ENCODE peak calls at places on chromosomes 4 and X, in seven cellular contexts. N, U, Y, L, M, B and X are unnamed samples.

GRCh38 chr4:44157611-44158277 is 290.9 kb downstream of the KCTD8 start:
- DNase-seq in N (no peak), Y (no peak), U (no peak), M (peak; percentile 71), B (no peak), L (no peak), X (no peak)

GRCh38 chr4:19711871-19712270 is 539.8 kb upstream of the SLIT2 start:
- DNase-seq in L (peak; percentile 63), Y (no peak), N (peak; percentile 44), U (no peak), M (no peak), B (no peak), X (no peak)

GRCh38 chr4:25993564-25994185 is 79.7 kb downstream of the SMIM20 start:
- DNase-seq in Y (no peak), B (no peak), N (no peak), U (no peak), M (peak; percentile 89), L (peak; percentile 83), X (no peak)

GRCh38 chr4:162274354-162274753 is 110.6 kb upstream of the FSTL5 start:
- DNase-seq in N (no peak), L (no peak), U (peak; percentile 57), M (no peak), B (no peak), Y (peak; percentile 20), X (no peak)

GRCh38 chr4:108172780-108173598 is 4.3 kb upstream of the LEF1 start:
- DNase-seq in Y (no peak), M (no peak), N (no peak), U (no peak), B (peak; percentile 19), L (peak; percentile 75), X (peak; percentile 65)

GRCh38 chrX:13059269-13059668 is 14.8 kb upstream of the FAM9C start:
- DNase-seq in Y (no peak), U (no peak), N (no peak), B (no peak), M (no peak), L (no peak), X (no peak)

GRCh38 chrX:19698125-19698524 is 182.8 kb upstream of the MAP3K15 start:
- DNase-seq in N (peak; percentile 59), B (no peak), Y (no peak), L (peak; percentile 77), U (no peak), M (no peak), X (no peak)

GRCh38 chr4:153553820-153554173 is 87.6 kb downstream of the TMEM131L start:
- DNase-seq in M (no peak), U (no peak), Y (no peak), L (peak; percentile 19), B (no peak), N (no peak), X (no peak)

GRCh38 chr4:20264688-20265087 is 13.0 kb downstream of the SLIT2 start:
- DNase-seq in Y (no peak), N (no peak), B (no peak), U (no peak), L (no peak), M (no peak), X (no peak)

GRCh38 chr4:152698012-152698499 is 18.3 kb upstream of the TMEM154 start:
- DNase-seq in Y (no peak), M (no peak), L (no peak), U (no peak), B (no peak), N (no peak), X (no peak)

GRCh38 chr4:4831825-4832224 is 27.6 kb upstream of the MSX1 start:
- DNase-seq in U (no peak), B (no peak), M (no peak), Y (no peak), N (no peak), L (no peak), X (no peak)

GRCh38 chr4:111671756-111672155 is 473.5 kb upstream of the FAM241A start:
- DNase-seq in M (no peak), L (no peak), Y (no peak), N (no peak), U (no peak), B (no peak), X (no peak)

GRCh38 chr4:101993002-101993840 is 202.7 kb downstream of the BANK1 start:
- DNase-seq in N (no peak), Y (no peak), L (no peak), B (no peak), U (no peak), M (no peak), X (no peak)

GRCh38 chrX:16671005-16671404 is 21.0 kb downstream of the S100G start:
- DNase-seq in N (peak; percentile 63), L (peak; percentile 52), Y (peak; percentile 6), B (peak; percentile 26), M (peak; percentile 56), U (peak; percentile 75), X (no peak)

GRCh38 chr4:186878203-186878800 is 154.6 kb upstream of the FAT1 start:
- DNase-seq in M (no peak), U (no peak), N (peak; percentile 46), Y (no peak), L (no peak), B (no peak), X (no peak)

GRCh38 chr4:53196872-53197759 is 168.7 kb downstream of the SCFD2 start:
- DNase-seq in N (peak; percentile 82), U (peak; percentile 80), L (peak; percentile 79), M (peak; percentile 96), Y (peak; percentile 42), B (peak; percentile 33), X (peak; percentile 79)

GRCh38 chr4:140349816-140350215 is 23.6 kb upstream of the SCOC start:
- DNase-seq in M (no peak), B (no peak), Y (no peak), N (no peak), L (no peak), U (no peak), X (no peak)

GRCh38 chrX:8374041-8374825 is 90.4 kb upstream of the VCX3B start:
- DNase-seq in Y (no peak), M (no peak), B (no peak), U (no peak), N (no peak), L (no peak), X (no peak)

GRCh38 chrX:25020391-25021131 is 4.8 kb upstream of the ARX start:
- DNase-seq in Y (no peak), N (no peak), U (no peak), B (no peak), L (peak; percentile 22), M (peak; percentile 75), X (no peak)

GRCh38 chr4:6245246-6246169 is 24.1 kb upstream of the WFS1 start:
- DNase-seq in U (peak; percentile 69), M (no peak), Y (no peak), L (no peak), B (no peak), N (no peak), X (no peak)

GRCh38 chr4:187617117-187617516 is 378.5 kb upstream of the ZFP42 start:
- DNase-seq in M (no peak), Y (no peak), L (no peak), N (no peak), B (no peak), U (no peak), X (no peak)

GRCh38 chrX:146614693-146615524 is 194.7 kb upstream of the CXorf51B start:
- DNase-seq in M (no peak), L (no peak), N (no peak), U (no peak), Y (no peak), B (no peak), X (no peak)

GRCh38 chr4:189806506-189806905 is 134.2 kb upstream of the FRG1 start:
- DNase-seq in U (no peak), Y (no peak), M (no peak), L (no peak), N (no peak), B (no peak), X (no peak)

GRCh38 chr4:173264245-173264959 is 69.8 kb downstream of the HMGB2 start:
- DNase-seq in N (no peak), Y (no peak), L (peak; percentile 99), B (peak; percentile 37), M (peak; percentile 91), U (no peak), X (no peak)

GRCh38 chr4:110163327-110164070 is 34.9 kb downstream of the ELOVL6 start:
- DNase-seq in U (no peak), Y (no peak), L (peak; percentile 56), M (no peak), B (no peak), N (peak; percentile 64), X (peak; percentile 10)

GRCh38 chr4:68175562-68176155 is 46.0 kb upstream of the TMPRSS11F start:
- DNase-seq in M (peak; percentile 80), U (peak; percentile 65), Y (peak; percentile 16), L (peak; percentile 64), N (peak; percentile 24), B (no peak), X (no peak)

GRCh38 chrX:15235001-15235400 is 34.9 kb downstream of the ASB9 start:
- DNase-seq in U (no peak), B (no peak), L (no peak), Y (no peak), M (no peak), N (no peak), X (no peak)

GRCh38 chr4:7964890-7965662 is 25.4 kb upstream of the AFAP1 start:
- DNase-seq in N (no peak), L (no peak), B (no peak), M (no peak), Y (no peak), U (no peak), X (peak; percentile 27)

GRCh38 chrX:46268429-46268828 is 276.8 kb downstream of the ZNF674 start:
- DNase-seq in B (peak; percentile 22), Y (peak; percentile 56), U (no peak), L (peak; percentile 61), N (no peak), M (no peak), X (no peak)

GRCh38 chr4:6732441-6733357 is 16.7 kb downstream of the BLOC1S4 start:
- DNase-seq in Y (no peak), L (peak; percentile 79), B (no peak), N (peak; percentile 57), M (peak; percentile 53), U (peak; percentile 79), X (no peak)

GRCh38 chrX:154019633-154020499 is at the start of gene IRAK1:
- DNase-seq in U (no peak), N (no peak), B (peak; percentile 29), M (peak; percentile 56), L (peak; percentile 57), Y (no peak), X (peak; percentile 52)

GRCh38 chr4:110589297-110589696 is 33.6 kb downstream of the PITX2 start:
- DNase-seq in L (peak; percentile 31), N (no peak), U (no peak), B (no peak), Y (no peak), M (peak; percentile 29), X (no peak)